ENCODE peak calls at places on chromosomes 2 and 18, in eight cellular contexts. I, G, K, B, E, D, A and Y are unnamed samples.

GRCh38 chr2:239312081-239312501 is 88.7 kb downstream of the HDAC4 start:
- DNase-seq in I (peak; percentile 8), B (peak; percentile 2), K (peak; percentile 57), G (no peak), D (no peak), A (no peak), E (no peak), Y (no peak)

GRCh38 chr2:56009758-56010534 is 86.4 kb upstream of the EFEMP1 start:
- DNase-seq in E (peak; percentile 70), K (no peak), D (no peak), G (peak; percentile 81), I (no peak), B (no peak), A (no peak), Y (peak; percentile 79)

GRCh38 chr2:27262379-27263286 is at the start of gene SLC30A3:
- DNase-seq in K (no peak), A (no peak), E (no peak), I (peak; percentile 67), G (peak; percentile 62), D (peak; percentile 10), B (no peak), Y (peak; percentile 89)

GRCh38 chr2:20106746-20107145 is 55.3 kb upstream of the LAPTM4A start:
- DNase-seq in I (peak; percentile 42), K (no peak), G (peak; percentile 27), D (no peak), B (no peak), A (no peak), E (no peak), Y (peak; percentile 60)

GRCh38 chr2:26412091-26412673 is 10.5 kb downstream of the DRC1 start:
- DNase-seq in I (no peak), B (no peak), D (no peak), E (no peak), A (no peak), G (no peak), K (no peak), Y (peak; percentile 39)

GRCh38 chr2:151374426-151374825 is 17.0 kb downstream of the TNFAIP6 start:
- DNase-seq in B (no peak), E (peak; percentile 91), I (no peak), A (no peak), K (no peak), D (no peak), G (peak; percentile 66), Y (peak; percentile 87)

GRCh38 chr2:228917195-228917594 is 353.9 kb downstream of the PID1 start:
- DNase-seq in B (no peak), E (peak; percentile 41), I (no peak), D (no peak), G (no peak), K (no peak), A (no peak), Y (peak; percentile 78)

GRCh38 chr2:68467077-68467960 is at the start of the genes APLF and FBXO48:
- DNase-seq in D (peak; percentile 97), B (peak; percentile 99), G (peak; percentile 99), A (peak; percentile 95), K (peak; percentile 98), E (peak; percentile 99), I (peak; percentile 98), Y (peak; percentile 99)

GRCh38 chr2:37648316-37649011 is 23.0 kb downstream of the CDC42EP3 start:
- DNase-seq in G (peak; percentile 80), B (no peak), I (peak; percentile 71), E (no peak), D (peak; percentile 38), A (peak; percentile 52), K (no peak), Y (no peak)

GRCh38 chr2:183063083-183063482 is 15.5 kb upstream of the DUSP19 start:
- DNase-seq in B (no peak), D (no peak), A (no peak), G (peak; percentile 42), E (peak; percentile 85), I (no peak), K (no peak), Y (peak; percentile 78)

GRCh38 chr2:119469131-119469530 is 37.5 kb downstream of the TMEM37 start:
- DNase-seq in K (no peak), B (no peak), I (no peak), E (no peak), A (no peak), G (no peak), D (no peak), Y (no peak)

GRCh38 chr2:98790221-98790620 is 59.3 kb upstream of the MGAT4A start:
- DNase-seq in E (no peak), K (no peak), A (no peak), D (no peak), G (no peak), I (no peak), B (no peak), Y (no peak)

GRCh38 chr2:12326449-12327190 is 390.1 kb upstream of the TRIB2 start:
- DNase-seq in E (no peak), B (no peak), D (no peak), G (no peak), A (no peak), I (no peak), K (no peak), Y (peak; percentile 28)

GRCh38 chr2:32553829-32554432 is 73.9 kb upstream of the TTC27 start:
- DNase-seq in E (peak; percentile 61), A (no peak), B (no peak), K (no peak), G (peak; percentile 63), I (no peak), D (peak; percentile 51), Y (peak; percentile 52)

GRCh38 chr2:134689303-134689702 is 29.5 kb downstream of the TMEM163 start:
- DNase-seq in A (no peak), D (no peak), B (no peak), I (no peak), K (no peak), E (no peak), G (no peak), Y (no peak)

GRCh38 chr2:70247364-70248144 is 874 bp downstream of the TIA1 start:
- DNase-seq in E (peak; percentile 19), A (no peak), B (no peak), I (no peak), K (no peak), G (peak; percentile 47), D (no peak), Y (peak; percentile 48)
- H3K4me1 ChIP-seq in E (peaks cover 3% of the 10 kb centered on the region), A (no peaks in the 10 kb centered on the region), B (peaks cover 44% of the 10 kb centered on the region), I (peaks cover 59% of the 10 kb centered on the region), K (no peaks in the 10 kb centered on the region), G (peaks cover 23% of the 10 kb centered on the region), D (peaks cover 12% of the 10 kb centered on the region), Y (peaks cover 22% of the 10 kb centered on the region)

GRCh38 chr2:46411245-46411641 is 68.1 kb upstream of the TMEM247 start:
- DNase-seq in B (no peak), G (no peak), K (no peak), E (no peak), D (no peak), A (no peak), I (no peak), Y (no peak)

GRCh38 chr2:46413111-46413510 is 66.3 kb upstream of the TMEM247 start:
- DNase-seq in A (no peak), E (no peak), D (no peak), B (no peak), K (no peak), G (no peak), I (no peak), Y (no peak)

GRCh38 chr2:46413631-46414030 is 65.7 kb upstream of the TMEM247 start:
- DNase-seq in B (no peak), K (no peak), D (no peak), A (no peak), G (no peak), I (no peak), E (no peak), Y (no peak)

GRCh38 chr2:46410273-46411244 is 68.8 kb upstream of the TMEM247 start:
- DNase-seq in D (no peak), B (no peak), E (no peak), G (no peak), A (no peak), K (no peak), I (no peak), Y (no peak)

DNA sequence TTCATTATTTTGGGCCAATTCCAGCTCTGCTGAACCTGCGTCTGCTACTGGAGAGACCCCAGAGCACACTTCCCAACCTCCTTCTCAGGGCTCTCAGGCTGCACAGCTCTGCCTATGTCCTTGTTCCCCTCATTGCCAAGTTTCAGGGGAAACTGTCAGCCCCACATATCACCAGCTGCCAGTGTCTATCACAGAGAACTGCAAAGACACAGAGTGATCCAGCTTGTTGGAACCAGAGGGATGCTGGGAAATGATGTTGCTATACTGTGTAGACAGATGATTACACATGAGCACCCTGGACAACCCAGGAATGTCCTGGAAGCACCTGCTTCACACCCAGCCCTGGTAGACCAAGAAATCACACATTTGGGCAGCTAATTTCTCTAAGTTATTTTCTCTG is 67.4 kb upstream of the TMEM247 start:
- DNase-seq in K (no peak), D (no peak), B (no peak), G (no peak), A (no peak), I (no peak), E (no peak), Y (no peak)
- H3K27ac ChIP-seq in K (no peak overlapping the region), D (no peak overlapping the region), B (no peak overlapping the region), G (no peak overlapping the region), A (no peak overlapping the region), I (no peak overlapping the region), E (no peak overlapping the region), Y (no peak overlapping the region)

DNA sequence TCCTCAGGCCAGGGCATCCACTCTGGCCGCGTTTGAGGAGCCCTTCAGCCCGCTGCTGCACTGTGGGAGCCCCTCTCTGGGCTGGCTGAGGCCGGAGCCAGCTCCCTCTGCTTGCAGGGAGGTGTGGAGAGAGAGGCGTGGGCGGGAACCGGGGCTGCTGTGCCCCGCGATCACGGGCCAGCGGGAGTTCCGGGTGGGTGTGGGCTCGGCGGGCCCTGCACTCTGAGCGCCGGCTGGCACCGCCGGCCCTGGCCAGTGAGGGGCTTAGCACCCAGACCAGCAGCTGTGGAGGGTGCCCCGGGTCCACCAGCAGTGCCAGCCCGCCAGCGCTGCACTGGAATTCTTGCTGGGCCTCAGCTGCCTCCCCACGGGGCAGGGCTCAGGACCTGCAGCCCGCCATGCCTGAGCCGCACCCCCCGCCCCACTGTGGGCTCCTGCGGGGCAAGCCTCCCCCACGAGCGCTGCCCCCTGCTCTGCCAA is 1.9 kb upstream of the ABHD3 start:
- DNase-seq in G (no peak), K (no peak), E (no peak), I (no peak), A (no peak), B (no peak), D (no peak), Y (no peak)
- TF ChIP-seq CTCF in G (no peak), K (no peak), E (no peak), I (no peak), A (no peak), B (no peak), D (no peak), Y (no peak)

GRCh38 chr2:43225093-43225787 is 1.2 kb downstream of the ZFP36L2 start:
- DNase-seq in K (no peak), D (peak; percentile 50), I (peak; percentile 61), G (peak; percentile 64), A (peak; percentile 59), E (peak; percentile 64), B (peak; percentile 84), Y (peak; percentile 83)

GRCh38 chr2:43225788-43226557 is 433 bp downstream of the ZFP36L2 start:
- DNase-seq in B (peak; percentile 76), E (peak; percentile 68), K (no peak), G (peak; percentile 69), I (peak; percentile 75), A (peak; percentile 68), D (peak; percentile 50), Y (peak; percentile 75)

GRCh38 chr2:43223412-43224040 is 2.9 kb downstream of the ZFP36L2 start:
- DNase-seq in B (peak; percentile 30), G (peak; percentile 45), I (no peak), A (no peak), K (no peak), E (peak; percentile 57), D (no peak), Y (no peak)

GRCh38 chr2:43224131-43224570 is 2.3 kb downstream of the ZFP36L2 start:
- DNase-seq in E (peak; percentile 72), A (peak; percentile 58), G (peak; percentile 72), K (no peak), I (peak; percentile 73), B (peak; percentile 86), D (peak; percentile 58), Y (peak; percentile 87)

GRCh38 chr2:43224571-43225092 is 1.8 kb downstream of the ZFP36L2 start:
- DNase-seq in A (no peak), E (peak; percentile 17), B (peak; percentile 65), G (no peak), K (no peak), I (peak; percentile 35), D (no peak), Y (peak; percentile 64)
- H3K4me1 ChIP-seq in A (no peaks in the 10 kb centered on the region), E (peaks cover 13% of the 10 kb centered on the region), B (peaks cover 49% of the 10 kb centered on the region), G (peaks cover 49% of the 10 kb centered on the region), K (no peaks in the 10 kb centered on the region), I (peaks cover 91% of the 10 kb centered on the region), D (peaks cover 50% of the 10 kb centered on the region), Y (peaks cover 54% of the 10 kb centered on the region)